ENCODE peak calls at places on chromosome 4, in four cellular contexts. O is AG08395, P is foreskin keratinocyte, F is EL. T is an unnamed sample.

GRCh38 chr4:8282742-8283141 is 13.2 kb downstream of the HTRA3 start:
- DNase-seq in F (no peak), P (no peak), O (no peak), T (no peak)

GRCh38 chr4:88177981-88178632 is 19.7 kb upstream of the ABCG2 start:
- DNase-seq in P (peak; percentile 81), O (peak; percentile 63), F (peak; percentile 89), T (peak; percentile 94)

GRCh38 chr4:11223261-11223660 is 205.4 kb downstream of the HS3ST1 start:
- DNase-seq in F (no peak), O (no peak), P (no peak), T (no peak)

GRCh38 chr4:2062808-2063524 is 3.8 kb downstream of the NAT8L start:
- DNase-seq in P (no peak), F (no peak), O (no peak), T (no peak)

GRCh38 chr4:146311238-146311970 is 97.1 kb downstream of the REELD1 start:
- DNase-seq in P (no peak), O (no peak), F (no peak), T (no peak)

GRCh38 chr4:152165146-152165545 is 370.7 kb downstream of the FBXW7 start:
- DNase-seq in F (peak; percentile 6), O (no peak), P (peak; percentile 39), T (no peak)

GRCh38 chr4:78312989-78313753 is 238.4 kb upstream of the ANXA3 start:
- DNase-seq in P (no peak), F (no peak), O (no peak), T (no peak)

GRCh38 chr4:41360911-41361830 is 104.4 kb downstream of the UCHL1 start:
- DNase-seq in O (peak; percentile 41), F (peak; percentile 74), P (no peak), T (no peak)

GRCh38 chr4:168656055-168656660 is 159.3 kb downstream of the PALLD start:
- DNase-seq in O (peak; percentile 86), F (peak; percentile 69), P (peak; percentile 81), T (peak; percentile 6)

GRCh38 chr4:81882222-81882621 is 410.5 kb upstream of the RASGEF1B start:
- DNase-seq in P (no peak), F (no peak), O (no peak), T (peak; percentile 1)

GRCh38 chr4:33709247-33709646 is 2535.1 kb downstream of the ARAP2 start:
- DNase-seq in F (peak; percentile 66), O (no peak), P (peak; percentile 82), T (peak; percentile 23)

GRCh38 chr4:56619160-56619559 is 61.9 kb downstream of the HOPX start:
- DNase-seq in O (no peak), P (no peak), F (no peak), T (peak; percentile 6)

GRCh38 chr4:42150653-42151567 is 1.5 kb downstream of the BEND4 start:
- DNase-seq in O (no peak), F (no peak), P (no peak), T (no peak)

GRCh38 chr4:100948911-100949310 is 398.4 kb downstream of the PPP3CA start:
- DNase-seq in P (no peak), F (no peak), O (no peak), T (no peak)

GRCh38 chr4:72791054-72791453 is 222.0 kb upstream of the ADAMTS3 start:
- DNase-seq in O (no peak), P (no peak), F (peak; percentile 40), T (no peak)

GRCh38 chr4:187124311-187124710 is 400.7 kb upstream of the FAT1 start:
- DNase-seq in P (no peak), F (no peak), O (no peak), T (no peak)

GRCh38 chr4:87017580-87018061 is 82.8 kb downstream of the AFF1 start:
- DNase-seq in P (no peak), F (peak; percentile 81), O (peak; percentile 45), T (no peak)

GRCh38 chr4:185082549-185082948 is 60.5 kb upstream of the SLC25A4 start:
- DNase-seq in O (no peak), P (no peak), F (peak; percentile 2), T (no peak)

T was measured in NB4.